ENCODE peak calls at places on chromosomes 3 and 15, in four cellular contexts. One of them, this sample, is unnamed.
A peak's percentile ranks its signal among the peaks of the same experiment; 100 is the strongest.

GRCh38 chr15:32715276-32715675 is 2.5 kb upstream of the GREM1 start:
- DNase-seq in GM12878: no peak
- DNase-seq in HCT116: no peak
- DNase-seq in HepG2: no peak
- DNase-seq in this sample: no peak

GRCh38 chr3:10289785-10290355 is 2.9 kb downstream of the GHRL start:
- DNase-seq in GM12878: no peak
- DNase-seq in HCT116: no peak
- DNase-seq in HepG2: no peak
- DNase-seq in this sample: no peak

GRCh38 chr3:57007513-57008415 is 52.7 kb upstream of the SPATA12 start:
- DNase-seq in GM12878: no peak
- DNase-seq in HCT116: peak; percentile 54
- DNase-seq in HepG2: no peak
- DNase-seq in this sample: peak; percentile 77

GRCh38 chr3:48845170-48845569 is 2.5 kb downstream of the PRKAR2A start:
- DNase-seq in GM12878: no peak
- DNase-seq in HCT116: no peak
- DNase-seq in HepG2: peak; percentile 17
- DNase-seq in this sample: no peak

GRCh38 chr3:17290894-17291293 is 406.1 kb downstream of the PLCL2 start:
- DNase-seq in GM12878: no peak
- DNase-seq in HCT116: no peak
- DNase-seq in HepG2: no peak
- DNase-seq in this sample: no peak

GRCh38 chr3:151203053-151203420 is at the start of gene GPR171:
- DNase-seq in GM12878: peak; percentile 33
- DNase-seq in HCT116: no peak
- DNase-seq in HepG2: no peak
- DNase-seq in this sample: no peak

GRCh38 chr3:166060789-166061479 is 223.7 kb upstream of the BCHE start:
- DNase-seq in GM12878: no peak
- DNase-seq in HCT116: no peak
- DNase-seq in HepG2: no peak
- DNase-seq in this sample: no peak

GRCh38 chr15:75985966-75986365 is 26.3 kb downstream of the NRG4 start:
- DNase-seq in GM12878: no peak
- DNase-seq in HCT116: no peak
- DNase-seq in HepG2: no peak
- DNase-seq in this sample: no peak

GRCh38 chr3:195224156-195224979 is 46.6 kb downstream of the XXYLT1 start:
- DNase-seq in GM12878: no peak
- DNase-seq in HCT116: no peak
- DNase-seq in HepG2: no peak
- DNase-seq in this sample: no peak

GRCh38 chr15:53716909-53717878 is 42.3 kb downstream of the WDR72 start:
- DNase-seq in GM12878: no peak
- DNase-seq in HCT116: no peak
- DNase-seq in HepG2: peak; percentile 20
- DNase-seq in this sample: peak; percentile 21

GRCh38 chr15:75397494-75397893 is 29.1 kb upstream of the MAN2C1 start:
- DNase-seq in GM12878: no peak
- DNase-seq in HCT116: no peak
- DNase-seq in HepG2: no peak
- DNase-seq in this sample: no peak

GRCh38 chr3:98999675-99000074 is 98.2 kb upstream of the DCBLD2 start:
- DNase-seq in GM12878: no peak
- DNase-seq in HCT116: no peak
- DNase-seq in HepG2: no peak
- DNase-seq in this sample: no peak

GRCh38 chr15:64930778-64931240 is 19.1 kb downstream of the ANKDD1A start:
- DNase-seq in GM12878: peak; percentile 16
- DNase-seq in HCT116: no peak
- DNase-seq in HepG2: no peak
- DNase-seq in this sample: peak; percentile 44

GRCh38 chr3:170614214-170614966 is 28.5 kb upstream of the SLC7A14 start:
- DNase-seq in GM12878: no peak
- DNase-seq in HCT116: peak; percentile 6
- DNase-seq in HepG2: no peak
- DNase-seq in this sample: peak; percentile 83

GRCh38 chr3:157464283-157464682 is 27.6 kb downstream of the PTX3 start:
- DNase-seq in GM12878: no peak
- DNase-seq in HCT116: no peak
- DNase-seq in HepG2: no peak
- DNase-seq in this sample: no peak

GRCh38 chr15:54045397-54045796 is 67.2 kb downstream of the UNC13C start:
- DNase-seq in GM12878: no peak
- DNase-seq in HCT116: no peak
- DNase-seq in HepG2: no peak
- DNase-seq in this sample: no peak

GRCh38 chr15:41125950-41126642 is 10.0 kb upstream of the INO80 start:
- DNase-seq in GM12878: no peak
- DNase-seq in HCT116: peak; percentile 7
- DNase-seq in HepG2: peak; percentile 31
- DNase-seq in this sample: no peak

GRCh38 chr3:48915296-48915695 is 3.3 kb upstream of the ARIH2 start:
- DNase-seq in GM12878: no peak
- DNase-seq in HCT116: no peak
- DNase-seq in HepG2: peak; percentile 32
- DNase-seq in this sample: no peak

GRCh38 chr15:90106522-90107117 is 4.4 kb upstream of the IDH2 start:
- DNase-seq in GM12878: no peak
- DNase-seq in HCT116: no peak
- DNase-seq in HepG2: no peak
- DNase-seq in this sample: peak; percentile 59

GRCh38 chr15:85704720-85705119 is 90.0 kb downstream of the KLHL25 start:
- DNase-seq in GM12878: no peak
- DNase-seq in HCT116: no peak
- DNase-seq in HepG2: no peak
- DNase-seq in this sample: no peak

GRCh38 chr15:35827156-35827555 is 281.2 kb upstream of the DPH6 start:
- DNase-seq in GM12878: no peak
- DNase-seq in HCT116: no peak
- DNase-seq in HepG2: no peak
- DNase-seq in this sample: peak; percentile 77

GRCh38 chr15:48681274-48681840 is 35.8 kb upstream of the FBN1 start:
- DNase-seq in GM12878: no peak
- DNase-seq in HCT116: no peak
- DNase-seq in HepG2: no peak
- DNase-seq in this sample: no peak

GRCh38 chr3:183159319-183159718 is 3.2 kb downstream of the LAMP3 start:
- DNase-seq in GM12878: no peak
- DNase-seq in HCT116: no peak
- DNase-seq in HepG2: no peak
- DNase-seq in this sample: no peak

GRCh38 chr15:50166216-50166615 is 15.8 kb upstream of the SLC27A2 start:
- DNase-seq in GM12878: no peak
- DNase-seq in HCT116: no peak
- DNase-seq in HepG2: no peak
- DNase-seq in this sample: peak; percentile 45

GRCh38 chr3:134803652-134804051 is 8.6 kb downstream of the EPHB1 start:
- DNase-seq in GM12878: no peak
- DNase-seq in HCT116: no peak
- DNase-seq in HepG2: no peak
- DNase-seq in this sample: no peak

GRCh38 chr15:88709960-88710715 is 71.3 kb downstream of the ISG20 start:
- DNase-seq in GM12878: no peak
- DNase-seq in HCT116: no peak
- DNase-seq in HepG2: no peak
- DNase-seq in this sample: no peak

GRCh38 chr15:64251121-64251520 is 88.3 kb upstream of the PPIB start:
- DNase-seq in GM12878: no peak
- DNase-seq in HCT116: no peak
- DNase-seq in HepG2: no peak
- DNase-seq in this sample: no peak

GRCh38 chr15:94230436-94230885 is 900 bp upstream of the MCTP2 start:
- DNase-seq in GM12878: no peak
- DNase-seq in HCT116: no peak
- DNase-seq in HepG2: no peak
- DNase-seq in this sample: no peak

GRCh38 chr3:38019658-38020341 is 9.6 kb downstream of the PLCD1 start:
- DNase-seq in GM12878: no peak
- DNase-seq in HCT116: no peak
- DNase-seq in HepG2: no peak
- DNase-seq in this sample: no peak

GRCh38 chr3:121295966-121296365 is 249.8 kb downstream of the POLQ start:
- DNase-seq in GM12878: no peak
- DNase-seq in HCT116: no peak
- DNase-seq in HepG2: no peak
- DNase-seq in this sample: peak; percentile 65

GRCh38 chr3:44047796-44048195 is 193.9 kb upstream of the TOPAZ1 start:
- DNase-seq in GM12878: no peak
- DNase-seq in HCT116: no peak
- DNase-seq in HepG2: no peak
- DNase-seq in this sample: no peak

GRCh38 chr15:70742928-70743327 is 20.4 kb downstream of the UACA start:
- DNase-seq in GM12878: no peak
- DNase-seq in HCT116: no peak
- DNase-seq in HepG2: no peak
- DNase-seq in this sample: no peak

GRCh38 chr3:135966349-135966695 is 794 bp downstream of the PPP2R3A start:
- DNase-seq in GM12878: no peak
- DNase-seq in HCT116: no peak
- DNase-seq in HepG2: no peak
- DNase-seq in this sample: no peak

GRCh38 chr3:106628407-106628806 is 748.8 kb upstream of the CCDC54 start:
- DNase-seq in GM12878: no peak
- DNase-seq in HCT116: no peak
- DNase-seq in HepG2: no peak
- DNase-seq in this sample: peak; percentile 82

GRCh38 chr3:136404056-136404455 is 153.9 kb downstream of the PCCB start:
- DNase-seq in GM12878: no peak
- DNase-seq in HCT116: no peak
- DNase-seq in HepG2: no peak
- DNase-seq in this sample: no peak

GRCh38 chr3:104952587-104952986 is 414.1 kb upstream of the ALCAM start:
- DNase-seq in GM12878: no peak
- DNase-seq in HCT116: no peak
- DNase-seq in HepG2: no peak
- DNase-seq in this sample: peak; percentile 82

GRCh38 chr3:189132125-189132744 is 39.5 kb upstream of the TPRG1 start:
- DNase-seq in GM12878: peak; percentile 9
- DNase-seq in HCT116: peak; percentile 93
- DNase-seq in HepG2: peak; percentile 65
- DNase-seq in this sample: peak; percentile 82

GRCh38 chr3:62365311-62366092 is 7.8 kb downstream of the FEZF2 start:
- DNase-seq in GM12878: no peak
- DNase-seq in HCT116: no peak
- DNase-seq in HepG2: no peak
- DNase-seq in this sample: no peak
- TF ChIP-seq EZH2 in GM12878: no peak
- TF ChIP-seq EZH2 in HCT116: no peak
- TF ChIP-seq EZH2 in HepG2: no peak
- TF ChIP-seq EZH2 in this sample: no peak

GRCh38 chr3:23170306-23170705 is 32.8 kb upstream of the UBE2E2 start:
- DNase-seq in GM12878: no peak
- DNase-seq in HCT116: no peak
- DNase-seq in HepG2: no peak
- DNase-seq in this sample: no peak
- TF ChIP-seq MAX in GM12878: no peak
- TF ChIP-seq MAX in HCT116: no peak
- TF ChIP-seq MAX in HepG2: no peak
- TF ChIP-seq MAX in this sample: no peak

GRCh38 chr3:141050576-141050912 is 603 bp upstream of the SPSB4 start:
- DNase-seq in GM12878: no peak
- DNase-seq in HCT116: no peak
- DNase-seq in HepG2: no peak
- DNase-seq in this sample: no peak

GRCh38 chr3:141055136-141055535 is 4.0 kb downstream of the SPSB4 start:
- DNase-seq in GM12878: no peak
- DNase-seq in HCT116: no peak
- DNase-seq in HepG2: no peak
- DNase-seq in this sample: no peak

GRCh38 chr3:141051641-141052569 is 758 bp downstream of the SPSB4 start:
- DNase-seq in GM12878: no peak
- DNase-seq in HCT116: no peak
- DNase-seq in HepG2: no peak
- DNase-seq in this sample: no peak

GRCh38 chr3:141050913-141051632 is at the start of gene SPSB4:
- DNase-seq in GM12878: no peak
- DNase-seq in HCT116: peak; percentile 28
- DNase-seq in HepG2: peak; percentile 14
- DNase-seq in this sample: peak; percentile 27

GRCh38 chr3:141052570-141053069 is 1.5 kb downstream of the SPSB4 start:
- DNase-seq in GM12878: no peak
- DNase-seq in HCT116: no peak
- DNase-seq in HepG2: no peak
- DNase-seq in this sample: no peak
- TF ChIP-seq EZH2 in GM12878: no peak
- TF ChIP-seq EZH2 in HCT116: no peak
- TF ChIP-seq EZH2 in HepG2: no peak
- TF ChIP-seq EZH2 in this sample: peak; percentile 66

GRCh38 chr3:82133070-82133606 is 371.7 kb upstream of the GBE1 start:
- DNase-seq in GM12878: peak; percentile 17
- DNase-seq in HCT116: peak; percentile 35
- DNase-seq in HepG2: peak; percentile 42
- DNase-seq in this sample: peak; percentile 71
- TF ChIP-seq MAX in GM12878: no peak
- TF ChIP-seq MAX in HCT116: no peak
- TF ChIP-seq MAX in HepG2: no peak
- TF ChIP-seq MAX in this sample: no peak

GRCh38 chr3:64686446-64686908 is 1.3 kb downstream of the ADAMTS9 start:
- DNase-seq in GM12878: no peak
- DNase-seq in HCT116: no peak
- DNase-seq in HepG2: peak; percentile 18
- DNase-seq in this sample: peak; percentile 77

GRCh38 chr3:64687381-64687780 is 419 bp downstream of the ADAMTS9 start:
- DNase-seq in GM12878: no peak
- DNase-seq in HCT116: no peak
- DNase-seq in HepG2: no peak
- DNase-seq in this sample: peak; percentile 16

GRCh38 chr3:64685331-64685799 is 2.4 kb downstream of the ADAMTS9 start:
- DNase-seq in GM12878: no peak
- DNase-seq in HCT116: no peak
- DNase-seq in HepG2: no peak
- DNase-seq in this sample: no peak

GRCh38 chr3:64684715-64685261 is 3.0 kb downstream of the ADAMTS9 start:
- DNase-seq in GM12878: no peak
- DNase-seq in HCT116: no peak
- DNase-seq in HepG2: no peak
- DNase-seq in this sample: peak; percentile 83

GRCh38 chr3:64685800-64686445 is 1.9 kb downstream of the ADAMTS9 start:
- DNase-seq in GM12878: no peak
- DNase-seq in HCT116: peak; percentile 35
- DNase-seq in HepG2: peak; percentile 13
- DNase-seq in this sample: peak; percentile 96
- TF ChIP-seq EZH2 in GM12878: no peak
- TF ChIP-seq EZH2 in HCT116: no peak
- TF ChIP-seq EZH2 in HepG2: no peak
- TF ChIP-seq EZH2 in this sample: no peak

This sample was measured in endothelial cell of umbilical vein.